ENCODE peak calls at places on chromosome 4, in four cellular contexts. U, M, P and A are unnamed samples.
A peak's percentile ranks its signal among the peaks of the same experiment; 100 is the strongest.

GRCh38 chr4:113407409-113407808 is 354.1 kb downstream of the CAMK2D start:
- DNase-seq in U (no peak), M (no peak), P (no peak), A (no peak)

GRCh38 chr4:139913995-139914394 is 240.0 kb downstream of the MAML3 start:
- DNase-seq in U (no peak), M (no peak), P (no peak), A (no peak)

GRCh38 chr4:62706423-62706822 is 1506.3 kb downstream of the ADGRL3 start:
- DNase-seq in U (no peak), M (no peak), P (no peak), A (no peak)

GRCh38 chr4:55173580-55173979 is 48.2 kb upstream of the KDR start:
- DNase-seq in U (no peak), M (no peak), P (no peak), A (no peak)

GRCh38 chr4:17713779-17714178 is 67.6 kb downstream of the FAM184B start:
- DNase-seq in U (no peak), M (no peak), P (no peak), A (no peak)

GRCh38 chr4:140326395-140326993 is 47.0 kb upstream of the SCOC start:
- DNase-seq in U (no peak), M (peak; percentile 54), P (peak; percentile 19), A (no peak)

GRCh38 chr4:79048878-79049277 is 109.6 kb upstream of the PAQR3 start:
- DNase-seq in U (no peak), M (no peak), P (no peak), A (no peak)

GRCh38 chr4:22969314-22969896 is 276.7 kb downstream of the GBA3 start:
- DNase-seq in U (no peak), M (no peak), P (no peak), A (no peak)

GRCh38 chr4:113657834-113658233 is 103.7 kb downstream of the CAMK2D start:
- DNase-seq in U (no peak), M (no peak), P (no peak), A (no peak)

GRCh38 chr4:188992706-188993105 is 853.5 kb downstream of the TRIML1 start:
- DNase-seq in U (no peak), M (no peak), P (no peak), A (no peak)

GRCh38 chr4:168876106-168876505 is 133.9 kb downstream of the CBR4 start:
- DNase-seq in U (no peak), M (no peak), P (no peak), A (no peak)

GRCh38 chr4:74794341-74794801 is at the start of gene BTC:
- DNase-seq in U (no peak), M (peak; percentile 19), P (peak; percentile 6), A (no peak)

GRCh38 chr4:3244747-3245146 is 4.2 kb upstream of the MSANTD1 start:
- DNase-seq in U (no peak), M (no peak), P (no peak), A (no peak)

GRCh38 chr4:175560628-175561027 is 251.4 kb downstream of the GPM6A start:
- DNase-seq in U (no peak), M (peak; percentile 7), P (no peak), A (no peak)

GRCh38 chr4:107472265-107472948 is 247.6 kb downstream of the PAPSS1 start:
- DNase-seq in U (no peak), M (peak; percentile 18), P (no peak), A (no peak)

GRCh38 chr4:59517007-59517406 is 1683.1 kb upstream of the ADGRL3 start:
- DNase-seq in U (no peak), M (no peak), P (no peak), A (no peak)

GRCh38 chr4:27894951-27895350 is 1034.3 kb downstream of the STIM2 start:
- DNase-seq in U (no peak), M (no peak), P (no peak), A (no peak)

GRCh38 chr4:625631-626031 is 258 bp downstream of the PDE6B start:
- DNase-seq in U (no peak), M (no peak), P (no peak), A (no peak)

GRCh38 chr4:118410143-118410542 is 57.3 kb upstream of the PRSS12 start:
- DNase-seq in U (no peak), M (peak; percentile 15), P (no peak), A (no peak)

GRCh38 chr4:92885632-92886031 is 581.9 kb downstream of the GRID2 start:
- DNase-seq in U (no peak), M (no peak), P (no peak), A (no peak)

GRCh38 chr4:7828011-7828720 is 111.5 kb downstream of the AFAP1 start:
- DNase-seq in U (no peak), M (peak; percentile 38), P (peak; percentile 18), A (no peak)

GRCh38 chr4:38979511-38980230 is 52.5 kb downstream of the TMEM156 start:
- DNase-seq in U (no peak), M (no peak), P (no peak), A (no peak)

GRCh38 chr4:138636791-138637190 is 378.8 kb upstream of the NOCT start:
- DNase-seq in U (no peak), M (no peak), P (no peak), A (no peak)

GRCh38 chr4:8725071-8725841 is 132.7 kb downstream of the CPZ start:
- DNase-seq in U (no peak), M (peak; percentile 89), P (no peak), A (no peak)

GRCh38 chr4:4432341-4433125 is 45.6 kb downstream of the NSG1 start:
- DNase-seq in U (no peak), M (no peak), P (no peak), A (no peak)
- TF ChIP-seq NRF1 in U (no peak), M (no peak), P (no peak), A (no peak)

DNA sequence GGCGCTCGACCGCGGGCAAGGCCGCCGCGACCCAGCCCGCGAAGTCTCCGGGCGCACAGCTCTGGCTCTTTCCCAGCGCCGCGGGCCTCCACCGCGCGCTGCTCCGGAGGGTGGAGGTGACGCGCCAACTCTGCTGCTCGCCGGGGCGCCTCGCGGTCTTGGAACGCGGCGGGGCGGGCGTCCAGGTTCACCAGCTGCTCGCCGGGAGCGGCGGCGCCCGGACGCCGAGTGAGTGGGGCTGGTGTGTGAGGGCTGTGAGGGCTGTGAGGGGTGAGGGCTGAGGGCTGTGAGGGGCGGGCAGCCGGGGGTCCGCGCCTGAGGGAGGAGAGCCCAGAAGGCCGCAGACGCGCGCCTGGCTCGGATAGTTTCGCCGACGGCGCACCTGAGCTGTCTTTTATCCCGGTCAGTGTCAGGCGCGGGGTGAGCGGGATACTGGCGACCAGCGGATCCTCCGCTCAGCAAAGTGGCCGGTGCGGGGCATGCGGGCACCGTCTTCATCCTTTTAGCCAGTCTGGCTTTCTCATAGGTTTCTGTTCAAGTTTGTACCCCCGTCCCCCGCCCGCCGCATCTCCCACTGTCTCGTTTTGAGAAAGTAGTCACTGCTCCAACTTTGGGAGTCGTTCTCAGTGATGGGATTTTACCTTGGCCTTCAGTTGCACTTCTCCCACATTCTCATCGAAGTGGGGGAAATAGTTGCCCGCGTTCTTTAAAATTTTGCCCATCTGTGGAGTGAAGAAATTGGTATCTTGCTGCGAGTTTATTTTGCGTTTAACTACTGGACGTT is 580 bp downstream of the HERC5 start:
- DNase-seq in U (no peak), M (peak; percentile 74), P (no peak), A (no peak)
- TF ChIP-seq NRF1 in U (no peak), M (no peak), P (no peak), A (no peak)

GRCh38 chr4:72290737-72291136 is 258.9 kb downstream of the NPFFR2 start:
- DNase-seq in U (no peak), M (no peak), P (no peak), A (no peak)

GRCh38 chr4:72280252-72280651 is 248.5 kb downstream of the NPFFR2 start:
- DNase-seq in U (no peak), M (no peak), P (no peak), A (no peak)

GRCh38 chr4:72283357-72283756 is 251.6 kb downstream of the NPFFR2 start:
- DNase-seq in U (no peak), M (no peak), P (no peak), A (no peak)

GRCh38 chr4:72286185-72286584 is 254.4 kb downstream of the NPFFR2 start:
- DNase-seq in U (no peak), M (peak; percentile 1), P (no peak), A (no peak)
- TF ChIP-seq NRF1 in U (no peak), M (no peak), P (no peak), A (no peak)

GRCh38 chr4:106287353-106287969 is 28.5 kb downstream of the TBCK start:
- DNase-seq in U (no peak), M (no peak), P (peak; percentile 12), A (no peak)
- TF ChIP-seq NRF1 in U (no peak), M (no peak), P (no peak), A (no peak)

GRCh38 chr4:85486425-85487101 is 11.6 kb downstream of the ARHGAP24 start:
- DNase-seq in U (no peak), M (no peak), P (peak; percentile 17), A (no peak)

GRCh38 chr4:85491527-85491926 is 16.6 kb downstream of the ARHGAP24 start:
- DNase-seq in U (no peak), M (no peak), P (no peak), A (no peak)

GRCh38 chr4:85489273-85489672 is 14.3 kb downstream of the ARHGAP24 start:
- DNase-seq in U (no peak), M (no peak), P (no peak), A (no peak)

DNA sequence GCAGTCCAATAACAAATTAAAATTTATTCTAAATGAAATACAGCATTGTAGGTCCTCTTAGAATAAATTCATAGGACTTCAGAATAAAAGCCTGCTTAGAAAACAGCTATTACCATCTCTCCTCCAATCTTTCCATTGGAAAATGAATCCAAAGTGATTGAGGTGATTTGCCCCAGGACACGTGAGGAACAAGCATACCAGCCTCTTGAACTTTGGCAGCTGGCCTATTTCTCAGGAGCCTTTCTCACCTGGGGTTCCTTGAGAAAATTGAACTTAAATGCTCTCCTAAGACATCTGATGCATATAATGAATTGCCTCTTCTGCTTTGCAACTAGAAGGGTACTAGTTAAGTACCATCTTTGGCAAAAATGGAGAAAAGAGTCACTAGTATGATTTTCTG is 13.5 kb downstream of the ARHGAP24 start:
- DNase-seq in U (no peak), M (no peak), P (no peak), A (no peak)
- TF ChIP-seq NRF1 in U (no peak), M (no peak), P (no peak), A (no peak)

GRCh38 chr4:24655971-24656370 is 71.6 kb upstream of the DHX15 start:
- DNase-seq in U (no peak), M (no peak), P (no peak), A (no peak)

GRCh38 chr4:24656906-24657305 is 72.6 kb upstream of the DHX15 start:
- DNase-seq in U (no peak), M (no peak), P (no peak), A (no peak)

GRCh38 chr4:24659241-24659961 is 75.0 kb upstream of the DHX15 start:
- DNase-seq in U (no peak), M (no peak), P (no peak), A (no peak)

GRCh38 chr4:24655326-24655725 is 71.0 kb upstream of the DHX15 start:
- DNase-seq in U (no peak), M (no peak), P (no peak), A (no peak)

GRCh38 chr4:24657768-24658617 is 73.6 kb upstream of the DHX15 start:
- DNase-seq in U (no peak), M (no peak), P (no peak), A (peak; percentile 80)
- TF ChIP-seq NRF1 in U (no peak), M (no peak), P (no peak), A (no peak)